ENCODE peak calls at places on chromosomes 6 and 20, in seven cellular contexts. Y is effector memory CD4-positive, alpha-beta T cell; H is AG04450; D is foreskin fibroblast; O is astrocyte of the cerebellum; A is adrenal gland; S is endodermal cell. X is an unnamed sample.

GRCh38 chr6:134936927-134937326 is 13.0 kb downstream of the ALDH8A1 start:
- DNase-seq in Y (no peak), H (peak; percentile 26), D (peak; percentile 23), O (peak; percentile 68), A (no peak), S (no peak), X (no peak)

GRCh38 chr20:37575884-37576283 is 48.2 kb upstream of the BLCAP start:
- DNase-seq in Y (no peak), H (no peak), D (no peak), O (no peak), A (peak; percentile 2), S (peak; percentile 76), X (peak; percentile 79)

GRCh38 chr6:158611600-158612041 is 32.9 kb downstream of the DYNLT1 start:
- DNase-seq in Y (no peak), H (no peak), D (no peak), O (no peak), A (peak; percentile 36), S (peak; percentile 91), X (peak; percentile 88)

GRCh38 chr20:3047486-3048419 is 1.9 kb downstream of the MRPS26 start:
- DNase-seq in Y (no peak), H (no peak), D (no peak), O (no peak), A (no peak), S (no peak), X (no peak)

GRCh38 chr20:3115190-3116107 is 30.9 kb upstream of the AVP start:
- DNase-seq in Y (no peak), H (peak; percentile 23), D (no peak), O (peak; percentile 41), A (peak; percentile 67), S (peak; percentile 84), X (peak; percentile 93)

GRCh38 chr6:113805836-113806500 is 51.2 kb upstream of the MARCKS start:
- DNase-seq in Y (no peak), H (no peak), D (no peak), O (no peak), A (no peak), S (no peak), X (no peak)

GRCh38 chr20:44134897-44135810 is 51.8 kb downstream of the JPH2 start:
- DNase-seq in Y (no peak), H (no peak), D (no peak), O (no peak), A (no peak), S (no peak), X (no peak)

GRCh38 chr6:88810089-88810488 is 153.3 kb downstream of the RNGTT start:
- DNase-seq in Y (no peak), H (no peak), D (no peak), O (no peak), A (no peak), S (no peak), X (no peak)

GRCh38 chr20:36311141-36311853 is 5.2 kb downstream of the DLGAP4 start:
- DNase-seq in Y (no peak), H (no peak), D (peak; percentile 3), O (no peak), A (peak; percentile 35), S (peak; percentile 25), X (peak; percentile 55)

GRCh38 chr20:56676001-56676400 is 46.9 kb downstream of the TFAP2C start:
- DNase-seq in Y (no peak), H (no peak), D (no peak), O (no peak), A (no peak), S (no peak), X (no peak)

GRCh38 chr20:64153861-64154589 is 10.2 kb upstream of the MYT1 start:
- DNase-seq in Y (no peak), H (no peak), D (no peak), O (no peak), A (no peak), S (no peak), X (no peak)

GRCh38 chr6:155377061-155377460 is 62.8 kb upstream of the TFB1M start:
- DNase-seq in Y (no peak), H (peak; percentile 77), D (peak; percentile 78), O (peak; percentile 49), A (no peak), S (no peak), X (no peak)

GRCh38 chr6:147099974-147100373 is 104.2 kb upstream of the STXBP5 start:
- DNase-seq in Y (no peak), H (peak; percentile 61), D (peak; percentile 72), O (peak; percentile 62), A (no peak), S (no peak), X (no peak)

GRCh38 chr6:82987951-82988350 is 77.7 kb downstream of the UBE3D start:
- DNase-seq in Y (no peak), H (no peak), D (no peak), O (no peak), A (no peak), S (no peak), X (no peak)

GRCh38 chr20:64053841-64054661 is 4.6 kb upstream of the SOX18 start:
- DNase-seq in Y (no peak), H (no peak), D (no peak), O (no peak), A (peak; percentile 79), S (peak; percentile 92), X (peak; percentile 89)

GRCh38 chr6:51107769-51108203 is 289.1 kb downstream of the TFAP2B start:
- DNase-seq in Y (no peak), H (no peak), D (no peak), O (no peak), A (no peak), S (no peak), X (no peak)

GRCh38 chr6:163771180-163771579 is 356.7 kb downstream of the QKI start:
- DNase-seq in Y (no peak), H (no peak), D (no peak), O (no peak), A (no peak), S (no peak), X (no peak)

GRCh38 chr20:58125726-58126125 is 102.7 kb downstream of the ANKRD60 start:
- DNase-seq in Y (no peak), H (no peak), D (no peak), O (no peak), A (no peak), S (no peak), X (no peak)

GRCh38 chr6:116258520-116258919 is 4.6 kb upstream of the TSPYL4 start:
- DNase-seq in Y (no peak), H (no peak), D (no peak), O (no peak), A (no peak), S (no peak), X (no peak)

GRCh38 chr6:152748843-152749242 is 1.8 kb upstream of the VIP start:
- DNase-seq in Y (no peak), H (no peak), D (no peak), O (no peak), A (no peak), S (no peak), X (no peak)

GRCh38 chr20:50376888-50377459 is 133.2 kb upstream of the PTPN1 start:
- DNase-seq in Y (no peak), H (no peak), D (no peak), O (no peak), A (no peak), S (no peak), X (no peak)

DNA sequence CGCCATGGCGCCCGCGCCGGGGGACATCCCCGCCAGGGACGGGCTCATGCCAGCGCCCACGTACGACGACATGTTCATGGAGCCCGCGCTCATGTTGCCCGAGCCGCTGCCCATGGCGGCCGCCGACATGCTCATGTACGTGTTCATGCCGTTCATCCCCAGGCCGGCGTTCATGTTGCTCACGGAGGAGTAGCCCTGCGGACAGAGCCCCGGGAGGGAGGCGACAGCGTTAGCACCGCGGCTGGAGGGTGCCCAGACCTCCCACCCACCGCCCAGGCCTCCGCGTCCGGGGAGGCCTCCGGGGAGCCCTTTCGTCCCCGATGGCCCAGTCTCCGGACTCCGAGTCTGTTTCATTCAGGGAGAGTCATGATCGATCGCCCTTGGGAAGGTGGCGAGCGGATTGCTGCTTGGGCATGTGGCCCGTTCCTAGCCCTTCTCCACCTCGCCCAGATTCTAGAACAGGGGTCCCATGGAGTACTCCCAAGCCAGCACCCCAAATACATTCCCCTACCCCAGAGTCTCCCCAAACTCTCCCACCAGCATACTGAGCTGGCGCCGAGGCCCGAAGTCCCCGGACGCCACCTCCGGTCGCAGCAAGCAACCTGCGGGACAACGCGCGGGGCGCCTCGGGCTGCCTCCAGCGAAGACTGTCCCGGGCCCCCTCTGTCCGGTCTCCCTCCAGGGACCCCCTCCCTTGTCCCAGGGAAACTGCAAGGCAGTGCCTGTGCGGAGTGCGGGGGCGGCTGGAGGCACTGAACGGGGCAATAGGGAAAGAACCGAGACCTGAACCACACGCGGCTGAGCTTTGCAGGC is 1.2 kb downstream of the FOXA2 start:
- DNase-seq in Y (no peak), H (no peak), D (no peak), O (no peak), A (no peak), S (peak; percentile 79), X (peak; percentile 67)
- H3K4me3 ChIP-seq in Y (no peak overlapping the region), H (no peak overlapping the region), D (no peak overlapping the region), O (no peak overlapping the region), A (no peak overlapping the region), S (peak overlapping the region; percentile 87), X (peak overlapping the region; percentile 47)

DNA sequence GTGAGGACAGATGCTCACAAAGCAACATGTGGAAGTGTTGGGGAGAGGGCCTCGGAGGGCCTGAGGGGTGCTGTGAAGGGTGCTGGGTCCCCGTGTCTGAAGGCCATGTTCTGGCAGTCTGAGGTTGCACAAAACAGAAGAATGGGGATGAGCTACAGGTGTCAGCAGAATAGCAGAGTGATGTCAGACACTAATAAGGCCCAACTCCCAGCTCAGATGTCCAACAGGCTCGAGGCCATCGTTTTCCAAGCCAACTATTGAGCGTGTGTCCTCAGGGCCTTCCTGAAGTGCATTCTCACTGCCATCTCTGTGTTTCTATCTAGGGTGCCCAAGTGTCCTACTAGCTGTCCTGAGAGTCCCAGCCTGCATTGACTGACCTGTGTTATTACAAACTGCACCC is 7.9 kb downstream of the BFSP1 start:
- DNase-seq in Y (no peak), H (no peak), D (no peak), O (no peak), A (no peak), S (no peak), X (no peak)
- H3K4me3 ChIP-seq in Y (no peak overlapping the region), H (no peak overlapping the region), D (no peak overlapping the region), O (no peak overlapping the region), A (no peak overlapping the region), S (no peak overlapping the region), X (no peak overlapping the region)

DNA sequence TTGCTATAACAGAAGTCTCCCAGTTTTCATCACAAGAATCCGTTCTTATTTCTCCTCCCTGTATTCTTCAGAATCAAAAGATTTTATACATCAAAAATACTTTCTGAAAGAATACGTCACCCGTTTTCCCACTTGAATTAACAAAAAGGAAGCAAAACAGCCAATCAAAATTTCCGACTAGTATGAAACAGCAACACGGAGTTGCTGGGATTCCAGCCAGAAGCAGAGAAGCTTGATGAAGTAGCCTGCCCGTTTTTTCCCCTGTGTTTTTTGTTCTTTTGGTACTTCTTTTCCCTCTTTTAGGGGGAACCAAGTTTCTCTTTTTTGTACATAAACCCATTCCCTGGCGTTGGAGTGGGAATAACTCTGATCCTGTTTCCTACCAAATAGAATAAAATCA is 14.6 kb downstream of the TXLNB start:
- DNase-seq in Y (no peak), H (no peak), D (no peak), O (no peak), A (no peak), S (no peak), X (no peak)
- H3K4me3 ChIP-seq in Y (no peak overlapping the region), H (no peak overlapping the region), D (no peak overlapping the region), O (no peak overlapping the region), A (no peak overlapping the region), S (no peak overlapping the region), X (no peak overlapping the region)

DNA sequence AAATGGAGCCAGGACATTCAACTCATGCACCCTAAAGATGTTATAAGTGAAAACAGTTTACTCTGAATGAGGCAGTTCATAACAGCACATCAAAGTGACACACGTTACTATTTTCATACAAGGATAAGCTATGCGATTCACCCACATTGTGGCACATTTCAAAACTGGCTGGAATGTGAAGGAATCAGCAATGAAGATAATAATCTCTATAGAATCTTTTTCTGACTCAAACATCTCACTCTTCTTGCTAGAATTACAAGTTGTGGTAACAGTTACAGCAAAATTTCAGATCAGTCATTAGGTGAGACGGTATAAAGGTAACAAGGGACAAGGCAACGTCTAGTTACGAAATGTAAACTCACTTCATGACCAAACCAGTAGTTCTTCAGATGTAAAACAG is 17.5 kb downstream of the TMEM244 start:
- DNase-seq in Y (no peak), H (no peak), D (no peak), O (no peak), A (no peak), S (no peak), X (no peak)
- H3K4me3 ChIP-seq in Y (no peak overlapping the region), H (no peak overlapping the region), D (no peak overlapping the region), O (no peak overlapping the region), A (no peak overlapping the region), S (no peak overlapping the region), X (no peak overlapping the region)

X was measured in H7.